ENCODE peak calls at places on chromosome 15, in seven cellular contexts. U, S, J, F, G, Q and N are unnamed samples.

GRCh38 chr15:41022487-41023090 is 69.3 kb downstream of the CHAC1 start:
- DNase-seq in U (peak), S (peak), J (peak), F (peak), G (peak), Q (no peak), N (no peak)

GRCh38 chr15:63502843-63503738 is 1.3 kb upstream of the USP3 start:
- DNase-seq in U (peak), S (peak), J (peak), F (peak), G (peak), Q (peak), N (peak)

GRCh38 chr15:68279779-68280745 is 2.5 kb downstream of the FEM1B start:
- DNase-seq in U (no peak), S (no peak), J (no peak), F (no peak), G (no peak), Q (no peak), N (no peak)

GRCh38 chr15:23372284-23372683 is 17.7 kb downstream of the GOLGA8S start:
- DNase-seq in U (no peak), S (no peak), J (no peak), F (no peak), G (no peak), Q (no peak), N (no peak)

GRCh38 chr15:98914626-98915025 is 93.0 kb downstream of the PGPEP1L start:
- DNase-seq in U (peak), S (no peak), J (peak), F (no peak), G (no peak), Q (no peak), N (no peak)

GRCh38 chr15:57961919-57962318 is 103.6 kb downstream of the ALDH1A2 start:
- DNase-seq in U (no peak), S (no peak), J (no peak), F (peak), G (no peak), Q (no peak), N (no peak)

GRCh38 chr15:75718326-75718725 is 5.7 kb upstream of the CSPG4 start:
- DNase-seq in U (no peak), S (no peak), J (peak), F (no peak), G (no peak), Q (peak), N (no peak)

GRCh38 chr15:37095993-37096877 is 4.1 kb downstream of the MEIS2 start:
- DNase-seq in U (no peak), S (no peak), J (no peak), F (peak), G (peak), Q (peak), N (no peak)

GRCh38 chr15:101157721-101158120 is 94.1 kb downstream of the CHSY1 start:
- DNase-seq in U (no peak), S (no peak), J (no peak), F (no peak), G (no peak), Q (no peak), N (peak)

GRCh38 chr15:55959744-55960143 is 33.7 kb downstream of the NEDD4 start:
- DNase-seq in U (no peak), S (no peak), J (peak), F (no peak), G (no peak), Q (no peak), N (no peak)

GRCh38 chr15:28107111-28107893 is 8.2 kb upstream of the OCA2 start:
- DNase-seq in U (no peak), S (no peak), J (no peak), F (no peak), G (no peak), Q (no peak), N (no peak)

GRCh38 chr15:70030851-70031645 is 66.7 kb downstream of the TLE3 start:
- DNase-seq in U (no peak), S (no peak), J (no peak), F (no peak), G (no peak), Q (no peak), N (no peak)

GRCh38 chr15:32105258-32106248 is 75.2 kb downstream of the CHRNA7 start:
- DNase-seq in U (no peak), S (peak), J (no peak), F (no peak), G (no peak), Q (no peak), N (no peak)

GRCh38 chr15:40340740-40341400 is at the start of gene CCDC9B:
- DNase-seq in U (peak), S (peak), J (peak), F (peak), G (peak), Q (peak), N (peak)

GRCh38 chr15:99249270-99249817 is at the start of gene TTC23:
- DNase-seq in U (peak), S (peak), J (peak), F (peak), G (peak), Q (peak), N (no peak)

GRCh38 chr15:83685864-83686263 is 31.9 kb downstream of the ADAMTSL3 start:
- DNase-seq in U (no peak), S (no peak), J (no peak), F (no peak), G (no peak), Q (peak), N (no peak)

GRCh38 chr15:45378149-45378912 is at the start of gene GATM:
- DNase-seq in U (peak), S (peak), J (peak), F (peak), G (peak), Q (peak), N (peak)

GRCh38 chr15:89768071-89768500 is 8.0 kb upstream of the MESP2 start:
- DNase-seq in U (no peak), S (peak), J (peak), F (peak), G (no peak), Q (no peak), N (no peak)

GRCh38 chr15:55827204-55827603 is 84.3 kb upstream of the PRTG start:
- DNase-seq in U (no peak), S (no peak), J (peak), F (no peak), G (no peak), Q (no peak), N (no peak)

GRCh38 chr15:33089878-33090757 is 104.4 kb downstream of the FMN1 start:
- DNase-seq in U (no peak), S (no peak), J (peak), F (no peak), G (no peak), Q (no peak), N (no peak)

GRCh38 chr15:74863239-74864056 is 9.7 kb downstream of the SCAMP2 start:
- DNase-seq in U (no peak), S (no peak), J (peak), F (no peak), G (no peak), Q (no peak), N (no peak)

DNA sequence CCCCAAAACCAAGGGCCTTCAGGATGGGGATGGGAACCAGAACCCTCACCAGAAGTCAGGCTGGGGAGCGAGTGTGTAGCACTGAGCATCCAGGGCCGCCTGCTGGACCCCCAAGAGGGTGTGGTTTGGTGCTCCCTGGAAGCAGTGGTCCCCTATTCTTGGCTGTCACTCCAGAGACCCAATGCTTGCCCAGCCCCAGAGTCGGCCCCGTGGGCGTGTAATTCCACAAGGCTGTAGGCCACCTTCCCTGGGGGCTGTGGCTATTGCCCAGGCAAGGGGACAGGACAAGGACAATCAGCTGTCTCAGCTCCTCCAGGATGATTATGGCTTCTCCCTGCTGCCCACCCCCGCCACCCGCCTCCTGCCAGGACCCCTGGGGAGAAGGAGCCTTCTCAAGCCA is 14.5 kb downstream of the IGDCC3 start:
- DNase-seq in U (no peak), S (no peak), J (no peak), F (no peak), G (no peak), Q (no peak), N (peak)
- TF ChIP-seq POLR2A in U (no peak), S (no peak), J (no peak), F (no peak), G (no peak), Q (no peak), N (no peak)

GRCh38 chr15:25847066-25847465 is 16.1 kb downstream of the ATP10A start:
- DNase-seq in U (no peak), S (no peak), J (no peak), F (no peak), G (no peak), Q (no peak), N (no peak)

GRCh38 chr15:25848325-25848724 is 14.8 kb downstream of the ATP10A start:
- DNase-seq in U (no peak), S (no peak), J (no peak), F (no peak), G (no peak), Q (no peak), N (no peak)

GRCh38 chr15:25848769-25849430 is 14.2 kb downstream of the ATP10A start:
- DNase-seq in U (no peak), S (no peak), J (no peak), F (no peak), G (no peak), Q (no peak), N (no peak)

GRCh38 chr15:25850154-25851111 is 12.7 kb downstream of the ATP10A start:
- DNase-seq in U (peak), S (peak), J (peak), F (peak), G (peak), Q (peak), N (peak)

DNA sequence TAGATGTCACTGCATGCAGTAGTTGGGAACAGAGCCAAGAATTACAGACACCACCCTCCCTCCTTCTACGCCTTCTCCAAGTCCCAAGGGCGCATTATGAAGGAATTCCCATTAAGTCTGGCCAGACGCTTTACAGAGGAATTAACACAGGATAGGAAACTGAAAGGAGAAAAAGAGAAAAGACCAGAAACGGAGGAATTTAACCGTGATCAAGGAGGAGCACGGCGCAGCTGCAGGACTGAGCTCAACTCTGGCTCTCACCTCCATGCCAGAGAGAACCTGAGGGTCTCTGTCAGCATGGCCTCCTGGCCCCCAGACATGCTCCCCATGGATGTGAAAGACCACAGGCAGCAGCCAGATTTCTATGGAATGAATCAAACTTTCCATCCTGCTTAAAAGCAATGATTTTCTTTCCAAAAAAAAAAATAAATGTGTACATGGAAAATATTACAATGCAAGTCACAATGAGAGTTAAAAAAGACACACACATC is 13.7 kb downstream of the ATP10A start:
- DNase-seq in U (peak), S (no peak), J (peak), F (peak), G (peak), Q (no peak), N (no peak)
- H3K4me3 ChIP-seq in U (peak), S (no peak), J (peak), F (no peak), G (peak), Q (no peak), N (no peak)

GRCh38 chr15:79970921-79971434 is at the start of gene BCL2A1:
- DNase-seq in U (peak), S (no peak), J (peak), F (peak), G (no peak), Q (no peak), N (no peak)
- TF ChIP-seq POLR2A in U (no peak), S (peak), J (no peak), F (no peak), G (no peak), Q (no peak), N (no peak)

DNA sequence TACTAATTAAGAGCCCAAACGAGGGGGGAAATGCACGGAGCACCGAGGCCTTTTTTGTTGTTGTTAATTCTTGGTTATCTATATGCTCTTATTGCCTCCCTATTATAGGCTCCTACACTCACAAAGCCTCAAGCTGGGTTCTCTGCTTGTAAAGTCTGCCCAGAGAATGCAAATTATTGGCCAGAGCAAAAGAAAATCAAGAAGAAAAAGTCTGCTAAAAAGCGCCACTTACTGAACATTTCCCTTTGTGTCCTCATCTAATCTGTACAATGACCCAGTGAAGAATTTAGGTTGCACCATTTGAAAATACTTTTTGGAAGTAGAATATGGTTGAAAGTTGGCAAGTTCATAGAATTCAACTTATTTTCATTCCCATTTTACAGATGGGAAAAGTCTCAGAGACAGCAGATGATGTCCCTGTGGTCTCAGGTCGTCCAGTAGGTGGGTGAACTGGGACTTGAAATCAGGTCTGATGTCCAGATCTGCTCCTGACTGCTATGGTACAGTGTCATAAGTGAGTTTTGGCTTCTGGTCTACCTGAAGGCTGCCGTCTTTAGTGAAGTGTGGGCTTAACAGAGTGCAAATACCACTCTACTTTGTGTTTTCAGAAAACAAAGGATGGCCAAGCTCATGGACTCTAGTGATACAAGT is 1.1 kb upstream of the TNFAIP8L3 start:
- DNase-seq in U (no peak), S (no peak), J (no peak), F (no peak), G (no peak), Q (no peak), N (no peak)
- H3K4me3 ChIP-seq in U (no peak), S (no peak), J (no peak), F (peak), G (peak), Q (peak), N (peak)

DNA sequence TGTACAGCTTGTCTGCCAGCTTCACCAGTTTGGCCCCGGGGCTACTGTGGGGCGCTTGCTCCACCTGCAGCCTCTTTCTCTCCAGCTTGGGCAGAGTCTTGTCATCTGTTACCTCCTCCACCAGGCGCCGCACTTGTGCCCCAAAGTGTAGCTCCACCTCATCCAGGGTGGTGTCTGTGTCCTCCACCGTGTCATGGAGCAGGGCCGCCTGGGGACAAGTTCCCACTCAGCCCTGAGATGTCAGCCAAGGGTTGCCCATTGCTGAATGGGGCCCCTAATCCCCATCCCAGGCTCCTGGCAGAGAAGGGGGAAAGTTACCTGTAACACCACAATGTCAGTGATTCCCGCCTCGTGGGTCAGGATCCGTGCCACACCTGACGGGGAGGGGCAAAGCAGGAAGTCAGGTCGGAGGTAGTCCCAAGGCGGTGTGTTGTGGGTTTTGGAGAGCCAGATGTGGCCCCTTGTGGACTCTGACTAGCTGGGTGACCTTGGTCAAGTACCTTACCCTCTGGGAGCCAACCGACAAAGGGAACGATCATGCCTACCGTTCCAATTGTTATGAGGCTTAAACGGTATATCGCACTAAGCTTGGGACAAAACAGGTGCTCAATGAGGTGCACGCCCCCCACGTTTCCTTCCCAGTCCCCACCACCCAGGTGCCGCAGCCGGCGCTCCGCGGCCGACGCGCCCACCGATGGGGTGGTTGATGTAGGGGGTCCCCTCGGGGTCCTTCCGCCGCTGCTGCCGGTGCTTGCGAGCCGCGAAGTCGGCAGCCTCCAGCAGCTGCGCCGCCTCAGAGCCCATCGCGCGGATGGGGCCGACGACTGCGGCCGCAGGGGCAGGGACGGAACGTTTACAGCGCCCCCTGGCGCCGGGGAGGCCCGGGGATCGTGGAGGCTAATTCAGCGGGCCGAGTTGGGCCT is at the start of gene HDDC3:
- DNase-seq in U (peak), S (peak), J (peak), F (peak), G (peak), Q (peak), N (peak)
- TF ChIP-seq POLR2A in U (peak), S (peak), J (no peak), F (no peak), G (peak), Q (no peak), N (peak)